ENCODE peak calls at places on chromosome 9, in eight cellular contexts. V is fibroblast of lung; W is tibial nerve; K is GM23248; M is effector memory CD4-positive, alpha-beta T cell; T is cardiac muscle cell; P is CD8-positive, alpha-beta memory T cell; Q is tibial artery. I is an unnamed sample.

GRCh38 chr9:91312717-91313325 is 48.9 kb downstream of the AUH start:
- DNase-seq in V (peak; percentile 44), W (no peak), K (no peak), M (no peak), T (no peak), P (no peak), Q (no peak), I (no peak)

GRCh38 chr9:100082786-100083185 is 16.0 kb downstream of the ERP44 start:
- DNase-seq in V (peak; percentile 68), W (no peak), K (peak; percentile 52), M (no peak), T (no peak), P (no peak), Q (no peak), I (no peak)

GRCh38 chr9:529721-530120 is 311.8 kb upstream of the DMRT1 start:
- DNase-seq in V (no peak), W (no peak), K (no peak), M (no peak), T (no peak), P (no peak), Q (no peak), I (no peak)

GRCh38 chr9:125255781-125256391 is 5.7 kb upstream of the GAPVD1 start:
- DNase-seq in V (no peak), W (no peak), K (no peak), M (no peak), T (peak; percentile 28), P (no peak), Q (no peak), I (no peak)

GRCh38 chr9:100322954-100323536 is 29.7 kb downstream of the TEX10 start:
- DNase-seq in V (peak; percentile 37), W (no peak), K (peak; percentile 58), M (no peak), T (peak; percentile 47), P (no peak), Q (no peak), I (no peak)

GRCh38 chr9:92404437-92404836 is at the start of gene OGN:
- DNase-seq in V (peak; percentile 52), W (no peak), K (peak; percentile 49), M (no peak), T (no peak), P (no peak), Q (no peak), I (no peak)

GRCh38 chr9:81824802-81825770 is 103.1 kb upstream of the SPATA31D4 start:
- DNase-seq in V (peak; percentile 50), W (no peak), K (peak; percentile 29), M (no peak), T (no peak), P (no peak), Q (no peak), I (no peak)

GRCh38 chr9:80839821-80840670 is 849.3 kb downstream of the TLE1 start:
- DNase-seq in V (peak; percentile 83), W (no peak), K (no peak), M (no peak), T (no peak), P (no peak), Q (no peak), I (no peak)

GRCh38 chr9:97749928-97750327 is 52.8 kb upstream of the XPA start:
- DNase-seq in V (no peak), W (no peak), K (no peak), M (no peak), T (no peak), P (no peak), Q (no peak), I (no peak)

DNA sequence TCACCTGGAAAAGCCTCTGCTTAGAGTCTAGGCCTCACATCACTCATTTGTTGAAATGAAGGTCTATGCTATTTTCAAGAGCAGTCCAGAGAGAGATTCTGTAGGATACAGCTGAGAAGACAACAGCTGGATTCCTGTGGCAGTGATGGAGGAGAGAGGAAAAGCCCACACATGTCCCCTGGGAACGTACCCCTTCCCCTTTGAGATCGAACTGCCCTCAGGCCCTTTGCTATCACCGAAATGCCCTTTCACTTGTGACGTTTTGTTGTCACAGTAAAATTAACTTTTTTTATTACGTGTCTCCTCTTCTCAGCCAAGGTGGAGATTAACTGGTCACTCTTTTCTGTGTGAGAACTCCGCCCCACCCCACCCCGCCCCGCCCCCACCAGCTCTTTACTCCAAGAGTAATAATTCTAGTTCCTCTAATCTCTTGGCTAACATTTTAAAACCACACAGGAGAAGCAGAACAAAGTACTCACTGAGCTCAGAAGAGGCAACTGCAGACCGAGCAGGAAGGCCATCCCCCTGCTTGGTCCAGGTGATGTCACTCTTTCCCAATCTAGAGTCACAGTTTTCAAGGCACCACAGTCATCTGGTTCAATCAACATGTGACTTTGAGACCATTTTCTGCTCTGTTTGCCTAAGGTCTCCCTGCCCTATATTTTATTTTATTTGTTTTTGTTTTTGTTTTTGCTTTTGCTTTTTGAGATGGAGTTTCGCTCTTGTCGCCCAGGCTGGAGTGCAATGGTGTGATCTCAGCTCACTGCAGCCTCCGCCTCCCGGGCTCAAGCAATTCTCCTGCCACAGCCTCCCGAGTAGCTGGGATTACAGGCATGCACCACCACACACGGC is 105.6 kb downstream of the SUSD1 start:
- DNase-seq in V (peak; percentile 42), W (no peak), K (peak; percentile 21), M (no peak), T (no peak), P (no peak), Q (no peak), I (no peak)
- H3K27ac ChIP-seq in V (no peak overlapping the region), W (peak overlapping the region; percentile 48), K (no peak overlapping the region), M (no peak overlapping the region), T (no peak overlapping the region), P (peak overlapping the region; percentile 51), Q (no peak overlapping the region), I (no peak overlapping the region)

GRCh38 chr9:72949918-72950325 is 2.9 kb downstream of the ALDH1A1 start:
- DNase-seq in V (no peak), W (no peak), K (no peak), M (no peak), T (no peak), P (no peak), Q (no peak), I (no peak)

GRCh38 chr9:72952914-72953313 is at the start of gene ALDH1A1:
- DNase-seq in V (no peak), W (no peak), K (no peak), M (no peak), T (peak; percentile 39), P (no peak), Q (no peak), I (no peak)

GRCh38 chr9:72951520-72952393 is 1.1 kb downstream of the ALDH1A1 start:
- DNase-seq in V (no peak), W (no peak), K (no peak), M (no peak), T (no peak), P (no peak), Q (no peak), I (no peak)

GRCh38 chr9:72952394-72952720 is 496 bp downstream of the ALDH1A1 start:
- DNase-seq in V (no peak), W (no peak), K (no peak), M (no peak), T (no peak), P (no peak), Q (no peak), I (no peak)

GRCh38 chr9:72951043-72951442 is 1.8 kb downstream of the ALDH1A1 start:
- DNase-seq in V (no peak), W (no peak), K (no peak), M (no peak), T (no peak), P (no peak), Q (no peak), I (no peak)
- H3K4me3 ChIP-seq in V (peak overlapping the region; percentile 30), W (peak overlapping the region; percentile 35), K (no peak overlapping the region), M (no peak overlapping the region), T (no peak overlapping the region), P (no peak overlapping the region), Q (peak overlapping the region; percentile 42), I (no peak overlapping the region)

GRCh38 chr9:133375724-133376654 is at the start of the genes STKLD1 and SURF4:
- DNase-seq in V (peak; percentile 96), W (peak; percentile 92), K (peak; percentile 99), M (peak; percentile 88), T (peak; percentile 99), P (peak; percentile 92), Q (peak; percentile 97), I (peak; percentile 73)

GRCh38 chr9:133377721-133378216 is 1.6 kb downstream of the STKLD1 start:
- DNase-seq in V (no peak), W (no peak), K (peak; percentile 79), M (no peak), T (no peak), P (no peak), Q (no peak), I (no peak)

GRCh38 chr9:133372144-133372543 is 3.7 kb downstream of the SURF4 start:
- DNase-seq in V (no peak), W (no peak), K (no peak), M (no peak), T (no peak), P (no peak), Q (no peak), I (no peak)

GRCh38 chr9:133374612-133375115 is 1.2 kb downstream of the SURF4 start:
- DNase-seq in V (peak; percentile 81), W (no peak), K (peak; percentile 91), M (no peak), T (no peak), P (peak; percentile 51), Q (no peak), I (no peak)

DNA sequence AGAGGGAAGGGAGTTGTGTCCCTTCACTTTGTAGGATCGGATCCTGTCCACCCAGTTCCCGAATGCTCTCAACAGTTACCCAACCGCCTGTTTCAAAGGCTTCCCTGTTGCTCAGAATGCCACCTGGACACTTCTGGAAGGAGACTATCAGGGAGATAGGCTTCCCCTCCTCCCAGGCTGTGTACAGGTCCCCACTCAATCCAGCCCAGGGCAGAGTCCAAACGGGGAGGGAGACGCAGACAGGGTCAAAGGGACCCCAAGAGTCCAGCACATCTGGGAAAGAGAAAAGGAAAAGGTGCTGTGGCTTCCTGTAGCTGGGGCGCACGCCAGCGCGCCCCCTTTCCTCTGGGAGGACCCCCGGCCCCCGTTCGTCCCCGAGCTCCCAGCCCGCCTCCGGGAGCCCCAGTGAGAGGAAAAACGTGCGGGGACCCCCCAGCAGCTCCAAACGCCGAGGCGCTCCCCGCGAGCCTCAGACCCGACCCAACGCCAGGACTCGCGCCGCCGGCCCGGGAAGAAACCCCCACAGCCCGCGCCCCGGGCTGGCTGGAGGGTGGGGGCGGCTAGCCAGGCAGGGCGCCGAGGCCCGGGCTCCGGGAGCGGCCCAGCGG is 640 bp downstream of the SURF4 start:
- DNase-seq in V (peak; percentile 39), W (no peak), K (peak; percentile 77), M (no peak), T (peak; percentile 41), P (no peak), Q (no peak), I (no peak)
- H3K27ac ChIP-seq in V (peak overlapping the region; percentile 98), W (peak overlapping the region; percentile 98), K (peak overlapping the region; percentile 93), M (peak overlapping the region; percentile 92), T (peak overlapping the region; percentile 99), P (peak overlapping the region; percentile 87), Q (peak overlapping the region; percentile 93), I (no peak overlapping the region)

DNA sequence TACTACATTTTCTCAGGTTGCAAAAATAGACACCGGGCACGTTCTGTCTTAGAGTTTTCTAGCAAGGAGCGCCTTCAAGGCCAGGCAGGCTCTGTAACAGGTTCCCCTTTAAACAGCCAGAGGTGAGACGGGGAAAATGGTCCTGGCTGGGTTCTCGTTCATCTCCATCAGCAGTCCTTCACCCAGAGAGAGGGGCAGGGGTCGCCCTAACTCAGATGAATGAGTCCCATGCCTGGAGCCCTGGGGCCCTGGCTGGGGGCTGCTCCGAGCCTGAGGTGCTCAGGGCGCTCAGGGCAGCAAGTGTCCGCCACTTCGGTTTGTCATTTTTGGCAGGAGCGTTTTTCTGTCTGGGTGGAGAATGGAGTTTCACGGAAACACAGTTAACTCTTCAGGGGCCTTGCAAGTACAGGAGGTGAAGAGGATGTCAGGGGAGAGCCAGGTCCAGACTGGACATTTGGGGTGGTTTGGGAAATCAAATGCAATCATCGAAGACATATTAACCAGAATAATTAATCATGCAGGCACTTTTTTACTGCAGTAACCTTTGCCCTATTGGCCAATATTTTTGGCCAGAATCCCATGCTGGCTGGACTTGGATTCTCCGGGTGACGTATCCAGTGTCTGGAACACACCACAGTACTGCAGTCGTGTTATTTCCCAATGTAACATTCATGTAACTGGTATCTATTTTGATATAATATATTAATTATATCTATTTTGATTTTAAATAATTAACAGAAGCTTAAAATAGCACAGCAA is 2.9 kb downstream of the NTNG2 start:
- DNase-seq in V (no peak), W (no peak), K (peak; percentile 69), M (no peak), T (no peak), P (no peak), Q (no peak), I (no peak)
- H3K4me3 ChIP-seq in V (no peak overlapping the region), W (no peak overlapping the region), K (no peak overlapping the region), M (no peak overlapping the region), T (no peak overlapping the region), P (no peak overlapping the region), Q (no peak overlapping the region), I (no peak overlapping the region)